ENCODE peak calls at places on chromosomes 13 and 19, in nine cellular contexts. Q is IMR-90, I is A549, K is uterus, O is prostate gland, F is psoas muscle, N is hepatocyte, G is tibial artery, S is stomach. T is an unnamed sample.

GRCh38 chr13:61294467-61295186 is 121.0 kb downstream of the PCDH20 start:
- DNase-seq in Q (no peak), I (no peak), K (no peak), O (no peak), F (no peak), N (no peak), G (no peak), S (no peak), T (no peak)

GRCh38 chr13:60398949-60399589 is 2.0 kb downstream of the TDRD3 start:
- DNase-seq in Q (peak; percentile 43), I (no peak), K (no peak), O (no peak), F (no peak), N (no peak), G (no peak), S (peak; percentile 30), T (peak; percentile 17)

GRCh38 chr19:33453207-33453736 is 68.3 kb downstream of the PEPD start:
- DNase-seq in Q (no peak), I (no peak), K (no peak), O (no peak), F (no peak), N (no peak), G (no peak), S (no peak), T (no peak)

GRCh38 chr19:43957891-43958290 is 6.9 kb downstream of the ZNF221 start:
- DNase-seq in Q (peak; percentile 89), I (no peak), K (no peak), O (no peak), F (no peak), N (peak; percentile 9), G (no peak), S (no peak), T (no peak)

GRCh38 chr13:99191900-99192399 is 8.7 kb upstream of the UBAC2 start:
- DNase-seq in Q (peak; percentile 74), I (no peak), K (no peak), O (peak; percentile 36), F (no peak), N (no peak), G (no peak), S (peak; percentile 43), T (no peak)

GRCh38 chr13:101579291-101579802 is 126.9 kb downstream of the ITGBL1 start:
- DNase-seq in Q (peak; percentile 60), I (no peak), K (no peak), O (no peak), F (no peak), N (peak; percentile 19), G (no peak), S (no peak), T (peak; percentile 25)

GRCh38 chr13:43153436-43154082 is 130.2 kb downstream of the DNAJC15 start:
- DNase-seq in Q (peak; percentile 44), I (peak; percentile 4), K (no peak), O (no peak), F (no peak), N (peak; percentile 35), G (no peak), S (no peak), T (no peak)

GRCh38 chr19:17902701-17903100 is 30.1 kb upstream of the CCDC124 start:
- DNase-seq in Q (peak; percentile 50), I (no peak), K (no peak), O (no peak), F (no peak), N (no peak), G (no peak), S (no peak), T (peak; percentile 50)

GRCh38 chr13:79621449-79621848 is 140.5 kb downstream of the NDFIP2 start:
- DNase-seq in Q (no peak), I (no peak), K (no peak), O (no peak), F (no peak), N (no peak), G (no peak), S (no peak), T (no peak)

GRCh38 chr13:82088781-82089180 is 1747.9 kb upstream of the SPRY2 start:
- DNase-seq in Q (no peak), I (no peak), K (no peak), O (no peak), F (no peak), N (no peak), G (no peak), S (no peak), T (no peak)

GRCh38 chr19:15404780-15405211 is 14.0 kb downstream of the AKAP8L start:
- DNase-seq in Q (no peak), I (no peak), K (no peak), O (no peak), F (no peak), N (no peak), G (peak; percentile 32), S (no peak), T (no peak)

GRCh38 chr13:30169442-30169841 is 137.9 kb downstream of the KATNAL1 start:
- DNase-seq in Q (no peak), I (no peak), K (no peak), O (no peak), F (no peak), N (no peak), G (peak; percentile 15), S (no peak), T (no peak)

GRCh38 chr19:47765522-47766358 is 12.8 kb upstream of the SELENOW start:
- DNase-seq in Q (peak; percentile 44), I (peak; percentile 58), K (peak; percentile 65), O (peak; percentile 44), F (peak; percentile 89), N (peak; percentile 78), G (peak; percentile 79), S (peak; percentile 72), T (peak; percentile 72)

GRCh38 chr19:48739835-48740704 is at the start of gene RASIP1:
- DNase-seq in Q (no peak), I (no peak), K (peak; percentile 69), O (no peak), F (peak; percentile 75), N (no peak), G (no peak), S (no peak), T (no peak)

GRCh38 chr13:44758595-44759221 is 182.6 kb upstream of the TSC22D1 start:
- DNase-seq in Q (peak; percentile 98), I (no peak), K (no peak), O (peak; percentile 15), F (no peak), N (peak; percentile 58), G (no peak), S (no peak), T (no peak)
- H3K4me3 ChIP-seq in Q (no peak overlapping the region), I (no peak overlapping the region), K (no peak overlapping the region), O (no peak overlapping the region), F (peak overlapping the region; percentile 49), N (no peak overlapping the region), G (no peak overlapping the region), S (no peak overlapping the region), T (no peak overlapping the region)

GRCh38 chr19:45354443-45354842 is 13.9 kb downstream of the KLC3 start:
- DNase-seq in Q (no peak), I (no peak), K (no peak), O (no peak), F (no peak), N (no peak), G (no peak), S (no peak), T (no peak)
- TF ChIP-seq CTCF in Q (no peak), I (no peak), K (no peak), O (no peak), F (no peak), N (no peak), G (no peak), S (no peak), T (no peak)

DNA sequence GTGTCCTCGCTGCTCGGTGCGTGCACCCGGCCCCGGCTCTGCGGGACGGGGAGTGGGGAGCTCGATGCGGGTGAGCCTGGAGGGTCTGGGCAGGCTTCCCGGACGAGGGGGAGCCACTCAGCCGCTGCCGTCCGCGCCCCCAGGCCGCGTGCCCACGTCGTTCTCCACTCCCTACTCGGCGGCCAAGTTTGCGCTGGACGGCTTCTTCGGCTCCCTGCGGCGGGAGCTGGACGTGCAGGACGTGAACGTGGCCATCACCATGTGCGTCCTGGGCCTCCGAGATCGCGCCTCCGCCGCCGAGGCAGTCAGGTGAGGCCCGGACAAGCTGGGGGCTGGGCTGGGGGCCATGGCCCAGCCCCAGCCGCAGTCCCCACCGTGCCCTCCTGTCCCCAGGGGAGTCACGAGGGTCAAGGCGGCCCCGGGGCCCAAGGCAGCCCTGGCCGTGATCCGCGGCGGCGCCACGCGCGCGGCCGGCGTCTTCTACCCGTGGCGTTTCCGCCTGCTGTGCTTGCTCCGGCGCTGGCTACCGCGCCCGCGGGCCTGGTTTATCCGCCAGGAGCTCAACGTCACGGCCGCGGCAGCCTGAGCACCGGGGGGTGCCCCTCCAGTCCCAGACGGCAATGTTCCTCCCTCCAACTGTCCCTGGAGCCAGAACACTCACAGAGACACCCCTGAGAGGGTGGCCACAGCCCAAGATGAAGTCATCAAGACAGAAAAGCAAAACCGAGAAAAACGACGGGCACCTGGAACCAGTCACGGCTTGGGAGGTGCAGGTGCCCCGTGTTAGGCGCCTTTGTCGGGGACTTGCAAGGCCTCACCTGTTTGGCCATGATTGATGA is 2.5 kb upstream of the RPL36 start:
- DNase-seq in Q (no peak), I (no peak), K (no peak), O (no peak), F (peak; percentile 48), N (no peak), G (no peak), S (no peak), T (no peak)
- H3K27ac ChIP-seq in Q (no peak overlapping the region), I (no peak overlapping the region), K (peak overlapping the region; percentile 56), O (peak overlapping the region; percentile 82), F (peak overlapping the region; percentile 91), N (no peak overlapping the region), G (peak overlapping the region; percentile 74), S (peak overlapping the region; percentile 83), T (no peak overlapping the region)

GRCh38 chr13:113109151-113110047 is 3.8 kb downstream of the F7 start:
- DNase-seq in Q (no peak), I (no peak), K (no peak), O (no peak), F (peak; percentile 44), N (no peak), G (no peak), S (no peak), T (no peak)
- H3K4me3 ChIP-seq in Q (no peak overlapping the region), I (no peak overlapping the region), K (no peak overlapping the region), O (no peak overlapping the region), F (no peak overlapping the region), N (no peak overlapping the region), G (no peak overlapping the region), S (peak overlapping the region; percentile 41), T (no peak overlapping the region)

GRCh38 chr13:113491418-113491883 is 940 bp upstream of the DCUN1D2 start:
- DNase-seq in Q (peak; percentile 14), I (peak; percentile 46), K (no peak), O (no peak), F (peak; percentile 67), N (peak; percentile 69), G (no peak), S (peak; percentile 37), T (peak; percentile 47)

GRCh38 chr13:113489549-113490495 is 689 bp downstream of the DCUN1D2 start:
- DNase-seq in Q (peak; percentile 41), I (peak; percentile 12), K (peak; percentile 46), O (no peak), F (no peak), N (peak; percentile 69), G (peak; percentile 76), S (peak; percentile 38), T (peak; percentile 62)

GRCh38 chr13:113488283-113488682 is 2.2 kb downstream of the DCUN1D2 start:
- DNase-seq in Q (no peak), I (no peak), K (no peak), O (no peak), F (no peak), N (no peak), G (no peak), S (no peak), T (no peak)

GRCh38 chr13:113490496-113491417 is at the start of gene DCUN1D2:
- DNase-seq in Q (peak; percentile 96), I (peak; percentile 76), K (peak; percentile 93), O (peak; percentile 92), F (peak; percentile 98), N (peak; percentile 98), G (peak; percentile 97), S (peak; percentile 95), T (peak; percentile 93)

GRCh38 chr13:113489171-113489548 is 1.4 kb downstream of the DCUN1D2 start:
- DNase-seq in Q (no peak), I (no peak), K (no peak), O (no peak), F (no peak), N (peak; percentile 41), G (no peak), S (no peak), T (no peak)
- TF ChIP-seq CTCF in Q (no peak), I (no peak), K (no peak), O (no peak), F (no peak), N (no peak), G (no peak), S (no peak), T (peak; percentile 7)